ENCODE peak calls at places on chromosomes 4 and X, in five cellular contexts. C is HepG2, S is K562, L is SK-N-SH, M is GM12878. H is an unnamed sample.

GRCh38 chr4:147788791-147789190 is 56.9 kb downstream of the ARHGAP10 start:
- DNase-seq in C (no peak), S (no peak), L (peak), M (no peak), H (no peak)

GRCh38 chrX:110327336-110327735 is 9.5 kb upstream of the AMMECR1 start:
- DNase-seq in C (no peak), S (no peak), L (no peak), M (no peak), H (no peak)

GRCh38 chrX:129462707-129463106 is 60.6 kb downstream of the SMARCA1 start:
- DNase-seq in C (no peak), S (no peak), L (no peak), M (no peak), H (no peak)

GRCh38 chr4:139691-140090 is 15.4 kb downstream of the ZNF718 start:
- DNase-seq in C (no peak), S (no peak), L (no peak), M (no peak), H (no peak)

GRCh38 chr4:138485498-138485897 is 243.3 kb upstream of the SLC7A11 start:
- DNase-seq in C (no peak), S (no peak), L (no peak), M (no peak), H (no peak)

GRCh38 chrX:37060999-37061398 is 52.8 kb downstream of the FAM47C start:
- DNase-seq in C (peak), S (peak), L (peak), M (no peak), H (peak)

GRCh38 chr4:16067515-16067914 is 16.3 kb downstream of the PROM1 start:
- DNase-seq in C (peak), S (no peak), L (no peak), M (no peak), H (no peak)

GRCh38 chrX:25083661-25084060 is 67.9 kb upstream of the ARX start:
- DNase-seq in C (no peak), S (no peak), L (no peak), M (no peak), H (no peak)

GRCh38 chrX:10608099-10608498 is 12.3 kb downstream of the MID1 start:
- DNase-seq in C (no peak), S (no peak), L (no peak), M (no peak), H (no peak)

GRCh38 chr4:77201857-77202256 is 44.9 kb downstream of the CCNG2 start:
- DNase-seq in C (no peak), S (no peak), L (no peak), M (no peak), H (no peak)

GRCh38 chrX:20139966-20140365 is 1.7 kb downstream of the EIF1AX start:
- DNase-seq in C (no peak), S (no peak), L (no peak), M (no peak), H (no peak)

GRCh38 chrX:31092476-31092875 is 20.6 kb upstream of the FTHL17 start:
- DNase-seq in C (no peak), S (no peak), L (no peak), M (no peak), H (no peak)

GRCh38 chr4:71186566-71187398 is 152.0 kb upstream of the SLC4A4 start:
- DNase-seq in C (no peak), S (no peak), L (peak), M (no peak), H (peak)

GRCh38 chr4:176270669-176271068 is 1.6 kb upstream of the ASB5 start:
- DNase-seq in C (peak), S (no peak), L (no peak), M (no peak), H (peak)

GRCh38 chr4:102725229-102725628 is 35.5 kb downstream of the MANBA start:
- DNase-seq in C (no peak), S (no peak), L (no peak), M (no peak), H (no peak)

DNA sequence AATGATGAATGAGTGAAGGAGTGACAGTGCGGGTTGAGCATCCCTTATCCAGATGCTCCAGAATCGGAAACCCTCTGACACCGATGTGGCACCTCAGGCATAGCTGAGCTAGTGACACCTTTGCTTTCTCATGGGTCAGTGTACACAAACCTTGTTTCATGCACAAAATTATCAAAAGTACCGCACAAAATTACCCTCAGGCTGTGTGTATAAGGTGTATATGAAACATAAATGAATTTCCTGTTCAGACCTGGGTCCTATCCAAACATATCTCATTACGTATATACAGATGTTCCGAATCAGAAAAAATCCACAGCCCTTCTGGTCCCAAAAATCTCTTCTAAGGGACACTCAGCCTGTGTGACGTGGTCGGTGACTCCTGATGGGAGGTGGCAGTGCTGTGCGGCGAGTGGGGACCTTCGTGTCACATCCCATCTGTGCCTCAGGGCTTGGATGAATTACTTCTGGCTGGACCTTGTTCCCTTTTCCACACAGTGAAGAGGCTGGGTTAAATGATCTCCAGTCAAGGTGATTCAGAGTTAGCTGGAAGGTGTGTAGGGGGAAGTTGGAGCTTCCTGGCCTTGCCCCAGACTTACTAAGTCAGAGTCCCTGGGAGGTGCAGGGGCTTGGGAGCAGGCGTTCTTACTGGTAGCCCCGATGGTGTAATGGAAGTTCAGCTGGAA is 18.8 kb downstream of the RGS12 start:
- DNase-seq in C (no peak), S (no peak), L (no peak), M (no peak), H (no peak)
- TF ChIP-seq FOXM1 in C (no peak), S (no peak), L (no peak), M (no peak), H (no peak)

DNA sequence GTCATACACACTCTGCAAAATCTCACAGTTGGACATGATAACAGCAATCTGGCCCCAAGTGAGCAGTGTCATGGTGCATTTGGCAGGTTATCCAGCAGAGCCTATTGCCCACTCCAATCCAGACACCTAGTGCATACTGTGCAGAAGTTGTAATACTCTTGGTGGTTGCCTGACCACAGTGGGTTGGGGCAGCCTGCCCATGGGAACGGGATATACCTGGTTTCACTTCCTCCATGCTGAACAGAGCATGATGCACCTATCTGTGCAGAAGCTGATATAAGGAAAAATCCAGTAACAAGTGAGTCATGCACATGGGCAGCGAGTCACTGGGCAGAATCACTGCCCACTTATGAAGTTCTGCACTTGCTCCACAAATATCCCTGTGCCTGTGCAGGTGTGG is 105.3 kb upstream of the IGSF1 start:
- DNase-seq in C (no peak), S (no peak), L (no peak), M (no peak), H (no peak)
- TF ChIP-seq FOXM1 in C (no peak), S (no peak), L (no peak), M (no peak), H (no peak)

GRCh38 chr4:174423257-174423944 is 98.9 kb downstream of the HPGD start:
- DNase-seq in C (no peak), S (no peak), L (no peak), M (no peak), H (no peak)
- TF ChIP-seq FOXM1 in C (no peak), S (no peak), L (no peak), M (no peak), H (no peak)

GRCh38 chr4:157050561-157050960 is 25.4 kb upstream of the GLRB start:
- DNase-seq in C (no peak), S (no peak), L (no peak), M (no peak), H (no peak)

GRCh38 chr4:157043131-157043530 is 32.8 kb upstream of the GLRB start:
- DNase-seq in C (peak), S (no peak), L (peak), M (no peak), H (peak)

GRCh38 chr4:157040380-157040779 is 35.6 kb upstream of the GLRB start:
- DNase-seq in C (no peak), S (no peak), L (no peak), M (no peak), H (no peak)

GRCh38 chr4:157048248-157048647 is 27.7 kb upstream of the GLRB start:
- DNase-seq in C (no peak), S (no peak), L (no peak), M (no peak), H (no peak)

GRCh38 chr4:157045507-157046127 is 30.3 kb upstream of the GLRB start:
- DNase-seq in C (peak), S (peak), L (peak), M (no peak), H (peak)
- TF ChIP-seq FOXM1 in C (no peak), S (no peak), L (no peak), M (no peak), H (no peak)

GRCh38 chrX:26234177-26234576 is 18.2 kb downstream of the MAGEB5 start:
- DNase-seq in C (no peak), S (no peak), L (no peak), M (no peak), H (no peak)
- TF ChIP-seq FOXM1 in C (no peak), S (no peak), L (no peak), M (no peak), H (no peak)

GRCh38 chr4:10589308-10589707 is 95.3 kb downstream of the CLNK start:
- DNase-seq in C (no peak), S (no peak), L (no peak), M (no peak), H (no peak)
- TF ChIP-seq FOXM1 in C (no peak), S (no peak), L (no peak), M (no peak), H (no peak)

GRCh38 chr4:73538162-73538561 is 56.6 kb downstream of the AFM start:
- DNase-seq in C (no peak), S (no peak), L (no peak), M (peak), H (no peak)

GRCh38 chr4:73541251-73541650 is 59.7 kb downstream of the AFM start:
- DNase-seq in C (no peak), S (no peak), L (no peak), M (no peak), H (no peak)

GRCh38 chr4:73533515-73534422 is 52.2 kb downstream of the AFM start:
- DNase-seq in C (peak), S (no peak), L (no peak), M (no peak), H (no peak)

GRCh38 chr4:73544620-73545019 is 63.1 kb downstream of the AFM start:
- DNase-seq in C (peak), S (no peak), L (no peak), M (no peak), H (no peak)

DNA sequence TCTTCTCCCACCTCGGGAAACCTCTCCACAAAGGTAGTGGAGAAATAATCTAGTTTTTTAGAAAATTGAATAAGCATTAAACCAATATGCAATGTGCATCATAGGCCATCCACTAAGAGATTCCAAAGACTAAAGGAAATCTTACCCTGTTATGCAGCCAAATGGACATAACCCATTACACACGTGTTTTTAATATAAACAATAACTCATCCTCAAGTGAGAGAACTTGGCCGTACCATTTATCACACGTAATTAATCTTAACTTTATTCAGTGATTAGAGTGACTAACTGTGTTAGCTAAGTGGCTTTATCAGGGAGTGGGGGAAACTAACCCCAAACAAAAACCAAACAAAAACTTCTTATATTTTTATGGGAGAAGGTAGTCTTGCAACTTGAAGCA is 57.8 kb downstream of the AFM start:
- DNase-seq in C (no peak), S (no peak), L (no peak), M (no peak), H (no peak)
- TF ChIP-seq FOXM1 in C (no peak), S (no peak), L (no peak), M (no peak), H (no peak)

GRCh38 chrX:97016106-97016505 is 132.4 kb downstream of the RPA4 start:
- DNase-seq in C (no peak), S (no peak), L (no peak), M (no peak), H (no peak)

GRCh38 chrX:97009391-97009790 is 125.7 kb downstream of the RPA4 start:
- DNase-seq in C (no peak), S (no peak), L (no peak), M (no peak), H (no peak)

GRCh38 chrX:97006167-97006566 is 122.5 kb downstream of the RPA4 start:
- DNase-seq in C (no peak), S (no peak), L (no peak), M (no peak), H (no peak)

DNA sequence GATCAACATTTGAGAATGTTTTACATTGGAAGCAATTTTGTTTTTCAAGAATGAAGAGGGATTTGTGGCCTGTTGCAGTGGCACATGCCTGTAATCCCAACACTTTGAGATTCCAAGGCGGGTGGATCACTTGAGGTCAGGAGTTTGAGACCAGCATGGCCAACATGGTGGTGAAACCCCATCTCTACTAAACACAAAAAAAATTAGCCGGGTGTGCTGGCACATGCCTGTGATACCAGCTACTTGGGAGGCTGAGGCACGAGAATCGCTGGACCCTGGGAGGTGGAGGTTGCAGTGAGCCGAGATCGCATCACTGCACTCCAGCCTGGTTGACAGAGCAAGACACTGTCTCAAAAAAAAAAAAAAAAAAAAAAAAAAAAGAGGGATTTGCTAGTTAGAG is 127.8 kb downstream of the RPA4 start:
- DNase-seq in C (no peak), S (no peak), L (no peak), M (no peak), H (no peak)
- TF ChIP-seq FOXM1 in C (no peak), S (no peak), L (no peak), M (no peak), H (no peak)

GRCh38 chrX:48573690-48574269 is 504 bp upstream of the RBM3 start:
- DNase-seq in C (no peak), S (peak), L (peak), M (no peak), H (peak)
- TF ChIP-seq FOXM1 in C (no peak), S (no peak), L (no peak), M (no peak), H (no peak)